ENCODE peak calls at places on chromosome 22, in seven cellular contexts. C is stromal cell of bone marrow; N is non-pigmented ciliary epithelial cell; M is activated naive CD4-positive, alpha-beta T cell treated with Interleukin-2 at 50 U/mL for 16 hours; X is GM12891; Y is activated CD8-positive, alpha-beta memory T cell treated with anti-CD3 and anti-CD28 coated beads for 1 hour; R is psoas muscle. P is an unnamed sample.
A peak's percentile ranks its signal among the peaks of the same experiment; 100 is the strongest.

GRCh38 chr22:24706732-24707476 is 67.6 kb downstream of the PIWIL3 start:
- DNase-seq in M (peak; percentile 19), C (no peak), X (no peak), N (no peak), Y (no peak), R (no peak), P (no peak)

GRCh38 chr22:18970180-18970947 is 34.3 kb upstream of the PRODH start:
- DNase-seq in N (no peak), C (no peak), X (no peak), Y (no peak), R (peak; percentile 59), M (peak; percentile 4), P (peak; percentile 7)

GRCh38 chr22:47051435-47052175 is 289.2 kb downstream of the TBC1D22A start:
- DNase-seq in R (peak; percentile 30), M (no peak), C (no peak), X (no peak), Y (no peak), N (no peak), P (no peak)

GRCh38 chr22:23884133-23884532 is 10.1 kb upstream of the MIF start:
- DNase-seq in R (no peak), Y (no peak), N (no peak), X (no peak), M (no peak), C (no peak), P (no peak)

GRCh38 chr22:38724926-38725571 is 19.3 kb downstream of the GTPBP1 start:
- DNase-seq in Y (no peak), R (peak; percentile 23), N (no peak), X (no peak), M (peak; percentile 23), C (no peak), P (peak; percentile 61)

GRCh38 chr22:20446383-20446970 is 8.9 kb upstream of the SCARF2 start:
- DNase-seq in Y (no peak), N (no peak), X (no peak), C (no peak), R (peak; percentile 26), M (no peak), P (no peak)

GRCh38 chr22:30208631-30209603 is 37.6 kb downstream of the LIF start:
- DNase-seq in C (peak; percentile 72), M (no peak), X (no peak), Y (no peak), N (peak; percentile 70), R (peak; percentile 74), P (peak; percentile 94)

GRCh38 chr22:38941488-38941987 is 15.9 kb upstream of the APOBEC3A start:
- DNase-seq in Y (no peak), R (no peak), N (no peak), C (no peak), M (peak; percentile 81), X (no peak), P (no peak)

GRCh38 chr22:46050916-46051614 is 74.1 kb upstream of the WNT7B start:
- DNase-seq in N (no peak), X (no peak), C (no peak), R (peak; percentile 46), M (no peak), Y (no peak), P (no peak)

GRCh38 chr22:46044718-46045458 is 67.9 kb upstream of the WNT7B start:
- DNase-seq in Y (peak; percentile 19), N (no peak), C (no peak), X (no peak), M (peak; percentile 44), R (no peak), P (peak; percentile 19)

GRCh38 chr22:37243402-37244113 is 511 bp downstream of the RAC2 start:
- DNase-seq in X (no peak), N (no peak), M (no peak), R (no peak), C (no peak), Y (no peak), P (no peak)

GRCh38 chr22:21624120-21624879 is 5.5 kb downstream of the YDJC start:
- DNase-seq in C (peak; percentile 9), X (no peak), R (peak; percentile 67), Y (no peak), M (peak; percentile 49), N (no peak), P (no peak)

GRCh38 chr22:34709641-34710040 is 356.3 kb upstream of the ISX start:
- DNase-seq in X (no peak), C (no peak), M (no peak), N (no peak), Y (no peak), R (no peak), P (no peak)

GRCh38 chr22:48748113-48748859 is 1079.4 kb downstream of the BRD1 start:
- DNase-seq in X (no peak), Y (no peak), N (no peak), R (no peak), C (no peak), M (no peak), P (no peak)

GRCh38 chr22:41286639-41287091 is 678 bp upstream of the RANGAP1 start:
- DNase-seq in R (no peak), X (no peak), N (no peak), C (no peak), M (peak; percentile 48), Y (no peak), P (no peak)

GRCh38 chr22:18035740-18036139 is 11.4 kb upstream of the MICAL3 start:
- DNase-seq in N (no peak), Y (no peak), M (no peak), R (peak; percentile 95), X (no peak), C (no peak), P (no peak)

GRCh38 chr22:45731041-45731797 is 59.6 kb downstream of the ATXN10 start:
- DNase-seq in C (no peak), Y (no peak), M (no peak), X (no peak), N (no peak), R (no peak), P (peak; percentile 45)

GRCh38 chr22:25453557-25453956 is 110.9 kb upstream of the GRK3 start:
- DNase-seq in Y (no peak), N (no peak), X (no peak), R (no peak), C (no peak), M (peak; percentile 8), P (no peak)

GRCh38 chr22:20464096-20464614 is 26.5 kb upstream of the SCARF2 start:
- DNase-seq in C (no peak), Y (peak; percentile 37), N (no peak), R (peak; percentile 34), X (peak; percentile 56), M (peak; percentile 58), P (no peak)

GRCh38 chr22:37501176-37501609 is 15.0 kb upstream of the MFNG start:
- DNase-seq in N (no peak), C (no peak), R (no peak), M (no peak), X (no peak), Y (no peak), P (no peak)

GRCh38 chr22:29799217-29799680 is 32.1 kb downstream of the UQCR10 start:
- DNase-seq in C (peak; percentile 88), R (peak; percentile 97), M (no peak), Y (no peak), N (peak; percentile 72), X (no peak), P (peak; percentile 98)

GRCh38 chr22:39254789-39255298 is 10.1 kb upstream of the PDGFB start:
- DNase-seq in Y (no peak), C (no peak), X (peak; percentile 83), R (peak; percentile 82), M (peak; percentile 51), N (peak; percentile 28), P (peak; percentile 89)

GRCh38 chr22:33372875-33373274 is 314.7 kb upstream of the SYN3 start:
- DNase-seq in N (no peak), C (no peak), Y (no peak), X (no peak), M (no peak), R (no peak), P (no peak)

GRCh38 chr22:25572708-25573161 is 8.3 kb downstream of the GRK3 start:
- DNase-seq in X (no peak), R (no peak), N (no peak), M (no peak), Y (no peak), C (no peak), P (no peak)

GRCh38 chr22:39290248-39290720 is 29.1 kb downstream of the RPL3 start:
- DNase-seq in C (no peak), N (no peak), M (no peak), X (no peak), Y (no peak), R (no peak), P (no peak)

GRCh38 chr22:39665229-39665628 is 94.7 kb downstream of the CACNA1I start:
- DNase-seq in R (no peak), Y (no peak), N (no peak), M (no peak), X (no peak), C (no peak), P (no peak)

GRCh38 chr22:23696326-23696851 is 5.6 kb downstream of the RGL4 start:
- DNase-seq in Y (peak; percentile 51), X (peak; percentile 75), R (peak; percentile 71), C (no peak), M (peak; percentile 75), N (no peak), P (no peak)

GRCh38 chr22:46905415-46905814 is 143.0 kb downstream of the TBC1D22A start:
- DNase-seq in N (no peak), C (no peak), X (no peak), R (no peak), Y (no peak), M (no peak), P (no peak)

GRCh38 chr22:27213766-27214581 is 556.6 kb downstream of the MIAT start:
- DNase-seq in X (no peak), N (no peak), R (peak; percentile 89), Y (no peak), C (peak; percentile 98), M (no peak), P (peak; percentile 70)

GRCh38 chr22:38243007-38243775 is 29.6 kb downstream of the TMEM184B start:
- DNase-seq in M (no peak), R (peak; percentile 71), Y (no peak), C (no peak), X (no peak), N (no peak), P (peak; percentile 92)

GRCh38 chr22:35330258-35330861 is 30.7 kb downstream of the TOM1 start:
- DNase-seq in X (no peak), Y (peak; percentile 16), M (peak; percentile 55), N (no peak), R (peak; percentile 92), C (peak; percentile 61), P (peak; percentile 94)

GRCh38 chr22:27966168-27967064 is 47.4 kb upstream of the PITPNB start:
- DNase-seq in Y (no peak), C (no peak), M (no peak), N (no peak), R (no peak), X (no peak), P (no peak)

GRCh38 chr22:19889951-19890350 is 35.3 kb upstream of the GNB1L start:
- DNase-seq in Y (no peak), M (no peak), X (no peak), C (no peak), R (peak; percentile 41), N (no peak), P (no peak)

GRCh38 chr22:28817919-28818859 is 17.8 kb upstream of the XBP1 start:
- DNase-seq in C (no peak), Y (no peak), R (no peak), N (no peak), X (no peak), M (no peak), P (no peak)

GRCh38 chr22:37735054-37735453 is 38.2 kb downstream of the TRIOBP start:
- DNase-seq in N (no peak), C (no peak), Y (no peak), R (peak; percentile 79), M (no peak), X (no peak), P (peak; percentile 63)

GRCh38 chr22:21669026-21669425 is 3.2 kb downstream of the PPIL2 start:
- DNase-seq in N (no peak), X (no peak), M (no peak), C (no peak), R (no peak), Y (no peak), P (no peak)

GRCh38 chr22:42074153-42074750 is at the start of gene PHETA2:
- DNase-seq in N (no peak), R (peak; percentile 75), Y (no peak), M (peak; percentile 64), C (peak; percentile 18), X (no peak), P (no peak)

GRCh38 chr22:31241936-31242335 is 29.8 kb downstream of the LIMK2 start:
- DNase-seq in C (no peak), Y (no peak), R (no peak), N (peak; percentile 74), X (no peak), M (no peak), P (peak; percentile 75)